ENCODE peak calls at places on chromosomes 1 and 21, in ten cellular contexts. J, U, A, F, Z, W, P, H, E and L are unnamed samples.

GRCh38 chr1:232737917-232738316 is 67.3 kb upstream of the MAP10 start:
- DNase-seq in J (no peak), U (no peak), A (no peak), F (no peak), Z (no peak), W (no peak), P (no peak), H (no peak), E (no peak), L (no peak)

GRCh38 chr1:220123889-220124288 is 30.0 kb downstream of the IARS2 start:
- DNase-seq in J (no peak), U (no peak), A (no peak), F (no peak), Z (peak), W (peak), P (no peak), H (no peak), E (no peak), L (no peak)

GRCh38 chr1:5990913-5991783 is 1.1 kb downstream of the NPHP4 start:
- DNase-seq in J (peak), U (peak), A (no peak), F (peak), Z (peak), W (peak), P (peak), H (peak), E (peak), L (no peak)

GRCh38 chr21:14766241-14766640 is 220.1 kb upstream of the SAMSN1 start:
- DNase-seq in J (no peak), U (peak), A (no peak), F (no peak), Z (no peak), W (no peak), P (no peak), H (no peak), E (no peak), L (no peak)

GRCh38 chr21:44991538-44992483 is 52.0 kb downstream of the SLX9 start:
- DNase-seq in J (peak), U (no peak), A (no peak), F (no peak), Z (peak), W (no peak), P (no peak), H (no peak), E (no peak), L (no peak)

GRCh38 chr1:44619261-44619900 is 54.9 kb downstream of the TMEM53 start:
- DNase-seq in J (peak), U (peak), A (no peak), F (peak), Z (no peak), W (no peak), P (no peak), H (no peak), E (no peak), L (peak)

GRCh38 chr1:5750186-5751170 is 241.7 kb downstream of the NPHP4 start:
- DNase-seq in J (no peak), U (no peak), A (no peak), F (no peak), Z (no peak), W (no peak), P (no peak), H (no peak), E (no peak), L (no peak)

GRCh38 chr1:44237721-44238457 is 24.6 kb downstream of the DMAP1 start:
- DNase-seq in J (peak), U (no peak), A (no peak), F (peak), Z (peak), W (no peak), P (peak), H (no peak), E (peak), L (no peak)

GRCh38 chr1:218345673-218346390 is 696 bp downstream of the TGFB2 start:
- DNase-seq in J (peak), U (peak), A (no peak), F (peak), Z (peak), W (peak), P (no peak), H (peak), E (no peak), L (peak)

GRCh38 chr21:38614558-38614957 is 116.3 kb upstream of the ERG start:
- DNase-seq in J (no peak), U (no peak), A (no peak), F (no peak), Z (no peak), W (no peak), P (no peak), H (no peak), E (no peak), L (no peak)

GRCh38 chr1:118711356-118711755 is 276.8 kb downstream of the TBX15 start:
- DNase-seq in J (no peak), U (no peak), A (no peak), F (no peak), Z (no peak), W (no peak), P (no peak), H (no peak), E (no peak), L (no peak)

GRCh38 chr1:165344198-165344597 is 12.3 kb downstream of the LMX1A start:
- DNase-seq in J (no peak), U (no peak), A (no peak), F (no peak), Z (no peak), W (no peak), P (no peak), H (no peak), E (no peak), L (no peak)

GRCh38 chr21:35026153-35026499 is 23.0 kb downstream of the RUNX1 start:
- DNase-seq in J (peak), U (no peak), A (no peak), F (no peak), Z (no peak), W (no peak), P (no peak), H (no peak), E (no peak), L (no peak)

GRCh38 chr1:208040714-208041393 is 129.9 kb upstream of the CD34 start:
- DNase-seq in J (no peak), U (no peak), A (no peak), F (no peak), Z (no peak), W (no peak), P (peak), H (no peak), E (no peak), L (no peak)

GRCh38 chr1:183567584-183567983 is 22.7 kb downstream of the NCF2 start:
- DNase-seq in J (peak), U (peak), A (peak), F (peak), Z (no peak), W (peak), P (no peak), H (no peak), E (no peak), L (peak)

GRCh38 chr1:38246955-38247952 is 200.7 kb upstream of the POU3F1 start:
- DNase-seq in J (peak), U (peak), A (no peak), F (peak), Z (no peak), W (no peak), P (peak), H (no peak), E (no peak), L (peak)